ENCODE peak calls at places on chromosomes 5 and 9, in four cellular contexts. J, I, N and B are unnamed samples.

GRCh38 chr5:170006016-170006415 is 25.7 kb upstream of the INSYN2B start:
- DNase-seq in I (no peak), N (no peak), J (no peak), B (no peak)

GRCh38 chr9:108039491-108039890 is 549.9 kb upstream of the KLF4 start:
- DNase-seq in N (no peak), I (no peak), J (no peak), B (no peak)

GRCh38 chr5:112616812-112617547 is 120.7 kb upstream of the APC start:
- DNase-seq in I (no peak), J (no peak), N (no peak), B (no peak)

GRCh38 chr5:124932791-124933600 is 186.6 kb upstream of the ZNF608 start:
- DNase-seq in J (no peak), N (no peak), I (peak; percentile 49), B (no peak)

GRCh38 chr9:38442473-38443096 is 18.3 kb upstream of the IGFBPL1 start:
- DNase-seq in I (no peak), J (no peak), N (no peak), B (no peak)

GRCh38 chr9:134671341-134672113 is 29.9 kb downstream of the COL5A1 start:
- DNase-seq in I (no peak), J (no peak), N (no peak), B (no peak)

GRCh38 chr9:105062222-105062850 is 134.4 kb upstream of the ABCA1 start:
- DNase-seq in I (no peak), J (no peak), N (no peak), B (no peak)

GRCh38 chr5:112125910-112126309 is 293.2 kb downstream of the EPB41L4A start:
- DNase-seq in J (no peak), N (no peak), I (no peak), B (no peak)

GRCh38 chr5:171313481-171314206 is 4.6 kb downstream of the TLX3 start:
- DNase-seq in N (no peak), I (no peak), J (no peak), B (no peak)

GRCh38 chr9:135480071-135480941 is 724 bp downstream of the PPP1R26 start:
- DNase-seq in I (peak; percentile 25), N (no peak), J (peak; percentile 32), B (no peak)

GRCh38 chr5:40521925-40522324 is 157.8 kb upstream of the PTGER4 start:
- DNase-seq in I (no peak), N (no peak), J (no peak), B (no peak)

GRCh38 chr5:14281746-14282181 is 138.6 kb downstream of the TRIO start:
- DNase-seq in N (no peak), I (no peak), J (no peak), B (no peak)

GRCh38 chr5:108508976-108509375 is 127.1 kb upstream of the FBXL17 start:
- DNase-seq in I (no peak), N (no peak), J (no peak), B (no peak)

GRCh38 chr5:28914302-28914701 is 1875.9 kb upstream of the CDH9 start:
- DNase-seq in J (no peak), I (no peak), N (no peak), B (no peak)

GRCh38 chr9:90433398-90433890 is 209.2 kb downstream of the DIRAS2 start:
- DNase-seq in I (no peak), N (no peak), J (no peak), B (no peak)

GRCh38 chr5:57435701-57436134 is 46.9 kb downstream of the ACTBL2 start:
- DNase-seq in N (peak; percentile 90), J (peak; percentile 41), I (peak; percentile 86), B (no peak)

GRCh38 chr5:112637343-112637742 is 100.3 kb upstream of the APC start:
- DNase-seq in I (no peak), J (no peak), N (no peak), B (no peak)

GRCh38 chr5:96743065-96743768 is 64.5 kb downstream of the ERAP1 start:
- DNase-seq in I (peak; percentile 16), N (no peak), J (peak; percentile 25), B (no peak)

GRCh38 chr5:180455872-180456271 is 38.3 kb upstream of the CNOT6 start:
- DNase-seq in J (no peak), N (no peak), I (no peak), B (no peak)

GRCh38 chr5:172777381-172778222 is 6.6 kb upstream of the DUSP1 start:
- DNase-seq in N (no peak), J (peak; percentile 72), I (peak; percentile 93), B (peak; percentile 86)

GRCh38 chr5:62514510-62515119 is 64.0 kb upstream of the LRRC70 start:
- DNase-seq in N (no peak), I (no peak), J (no peak), B (no peak)

GRCh38 chr9:95313010-95313498 is 4.5 kb downstream of the FANCC start:
- DNase-seq in J (no peak), I (peak; percentile 34), N (no peak), B (no peak)

GRCh38 chr9:127136880-127137639 is 14.6 kb upstream of the ANGPTL2 start:
- DNase-seq in I (no peak), J (no peak), N (no peak), B (no peak)

GRCh38 chr9:73782166-73782565 is 630.5 kb downstream of the ANXA1 start:
- DNase-seq in I (no peak), J (no peak), N (no peak), B (no peak)